ENCODE peak calls at places on chromosomes 4 and X, in eight cellular contexts. B is left ventricle myocardium inferior, P is ascending aorta, Q is lower lobe of right lung, F is left lung, T is neural progenitor cell, L is K562, R is psoas muscle. E is an unnamed sample. For H3K27me3, the result is how much of the 10 kb centered on the place peaks cover.

GRCh38 chr4:2914220-2915126 is 48.7 kb downstream of the NOP14 start:
- DNase-seq in B (no peak), P (no peak), Q (no peak), F (peak), T (no peak), L (no peak), R (no peak), E (no peak)

GRCh38 chr4:26140150-26140898 is 180.5 kb upstream of the RBPJ start:
- DNase-seq in B (no peak), P (no peak), Q (no peak), F (no peak), T (peak), L (no peak), R (no peak), E (no peak)

GRCh38 chrX:20274121-20274520 is 7.4 kb upstream of the RPS6KA3 start:
- DNase-seq in B (no peak), P (no peak), Q (no peak), F (no peak), T (no peak), L (no peak), R (no peak), E (no peak)

GRCh38 chrX:22404297-22404696 is 131.6 kb downstream of the CBLL2 start:
- DNase-seq in B (no peak), P (no peak), Q (no peak), F (no peak), T (no peak), L (no peak), R (no peak), E (no peak)

GRCh38 chr4:39970559-39971270 is 7.0 kb downstream of the PDS5A start:
- DNase-seq in B (no peak), P (no peak), Q (peak), F (peak), T (peak), L (no peak), R (no peak), E (peak)

GRCh38 chrX:131704136-131704695 is 160.3 kb downstream of the OR13H1 start:
- DNase-seq in B (no peak), P (peak), Q (no peak), F (peak), T (no peak), L (no peak), R (peak), E (peak)

GRCh38 chr4:16461362-16461761 is 235.1 kb upstream of the TAPT1 start:
- DNase-seq in B (no peak), P (no peak), Q (no peak), F (no peak), T (no peak), L (no peak), R (no peak), E (no peak)

GRCh38 chr4:82380344-82380743 is 6.6 kb upstream of the HNRNPD start:
- DNase-seq in B (peak), P (no peak), Q (no peak), F (no peak), T (no peak), L (no peak), R (peak), E (peak)

GRCh38 chr4:157674699-157675098 is 454.2 kb downstream of the GRIA2 start:
- DNase-seq in B (no peak), P (no peak), Q (no peak), F (no peak), T (no peak), L (no peak), R (no peak), E (no peak)

GRCh38 chr4:17941731-17942130 is 79.8 kb downstream of the LCORL start:
- DNase-seq in B (no peak), P (no peak), Q (no peak), F (no peak), T (no peak), L (no peak), R (no peak), E (no peak)

GRCh38 chr4:4555916-4556315 is 14.1 kb upstream of the STX18 start:
- DNase-seq in B (no peak), P (no peak), Q (no peak), F (no peak), T (no peak), L (no peak), R (no peak), E (no peak)

GRCh38 chrX:111035991-111036390 is 60.0 kb upstream of the PAK3 start:
- DNase-seq in B (no peak), P (no peak), Q (no peak), F (no peak), T (no peak), L (no peak), R (no peak), E (no peak)

DNA sequence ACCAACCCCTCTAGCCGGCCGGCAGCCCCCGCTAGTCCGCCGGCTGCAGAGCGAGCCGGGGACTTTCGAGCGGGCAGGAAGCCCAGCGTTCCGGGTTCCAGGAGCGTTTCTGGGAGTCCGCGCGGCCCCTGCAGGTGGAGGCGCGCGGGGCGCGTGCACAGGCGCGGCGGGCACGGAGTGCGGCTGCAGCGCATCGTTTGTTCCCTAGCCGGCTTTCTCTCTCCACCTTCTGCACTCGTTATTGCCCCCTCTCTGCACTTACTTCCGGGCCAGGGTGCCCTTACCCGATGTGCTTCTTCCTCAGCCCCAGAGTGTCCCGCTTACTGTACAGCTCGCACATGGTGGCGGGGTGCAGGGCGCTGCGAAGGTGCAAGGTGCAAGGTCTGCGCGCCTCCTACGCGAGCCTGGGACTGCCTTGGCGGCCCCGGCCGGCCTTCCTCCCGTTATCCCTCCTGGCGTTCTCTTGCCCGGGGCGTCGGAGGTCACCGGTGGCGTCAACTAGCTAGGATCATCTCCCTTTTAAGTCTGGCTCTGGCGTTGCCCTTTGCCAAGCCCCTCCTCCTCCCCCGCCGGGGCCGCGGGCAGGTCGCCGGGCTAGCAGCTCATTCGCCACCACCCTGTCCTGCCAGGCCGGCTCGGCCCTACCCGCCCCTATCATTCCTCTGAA is at the start of gene ETNPPL:
- DNase-seq in B (peak), P (no peak), Q (no peak), F (peak), T (peak), L (no peak), R (peak), E (peak)
- H3K27ac ChIP-seq in B (peak), P (no peak), Q (no peak), F (no peak), T (no peak), L (no peak), R (no peak), E (no peak)

GRCh38 chrX:11952176-11952720 is 186.0 kb upstream of the FRMPD4 start:
- DNase-seq in B (peak), P (no peak), Q (no peak), F (no peak), T (no peak), L (no peak), R (no peak), E (no peak)
- H3K27me3 ChIP-seq in B (under half), P (under half), Q (under half), F (under half), T (under half), L (under half), R (under half), E (under half)

DNA sequence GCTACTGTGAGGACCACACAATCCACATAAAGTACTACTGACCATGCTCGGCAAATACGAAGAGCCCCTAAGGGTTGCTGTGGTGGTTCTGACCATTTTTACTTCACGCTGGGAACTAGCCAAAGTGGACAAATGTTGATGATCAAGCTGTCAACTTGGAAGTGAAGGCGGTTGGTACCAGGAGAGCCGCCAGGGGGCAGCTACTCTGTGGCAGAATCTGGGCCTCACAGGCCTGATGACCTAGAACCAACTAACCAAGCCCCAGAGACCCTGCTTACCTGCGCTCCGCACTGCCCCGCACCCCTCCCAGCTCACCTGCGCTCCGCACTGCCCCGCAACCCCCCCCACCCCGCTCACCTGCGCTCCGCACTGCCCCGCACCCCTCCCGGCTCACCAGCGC is 5.6 kb downstream of the GAK start:
- DNase-seq in B (no peak), P (no peak), Q (no peak), F (peak), T (peak), L (no peak), R (no peak), E (no peak)
- TF ChIP-seq CTCF in B (no peak), P (no peak), Q (peak), F (no peak), T (peak), L (peak), R (no peak), E (no peak)

GRCh38 chr4:108163352-108163751 is 5.4 kb downstream of the LEF1 start:
- DNase-seq in B (no peak), P (no peak), Q (no peak), F (no peak), T (no peak), L (no peak), R (no peak), E (no peak)
- H3K27ac ChIP-seq in B (no peak), P (no peak), Q (no peak), F (no peak), T (no peak), L (no peak), R (no peak), E (no peak)

GRCh38 chrX:7815166-7815565 is 27.8 kb upstream of the VCX start:
- DNase-seq in B (no peak), P (no peak), Q (no peak), F (no peak), T (no peak), L (no peak), R (no peak), E (no peak)
- H3K27me3 ChIP-seq in B (under half), P (under half), Q (under half), F (under half), T (under half), L (under half), R (under half), E (under half)